ENCODE peak calls at places on chromosomes 2 and 18, in ten cellular contexts. X, Z, K, F, A, R, I, G, N and S are unnamed samples.
A peak's percentile ranks its signal among the peaks of the same experiment; 100 is the strongest.

GRCh38 chr18:5975111-5975622 is 79.8 kb upstream of the TMEM200C start:
- DNase-seq in X (no peak), Z (no peak), K (no peak), F (no peak), A (no peak), R (no peak), I (no peak), G (peak; percentile 83), N (peak; percentile 89), S (no peak)

GRCh38 chr2:75600418-75601088 is 39.8 kb upstream of the EVA1A start:
- DNase-seq in X (no peak), Z (no peak), K (no peak), F (no peak), A (no peak), R (no peak), I (no peak), G (no peak), N (peak; percentile 68), S (peak; percentile 68)

GRCh38 chr2:58497189-58497588 is 256.1 kb upstream of the FANCL start:
- DNase-seq in X (no peak), Z (no peak), K (no peak), F (no peak), A (peak; percentile 72), R (no peak), I (peak; percentile 62), G (peak; percentile 68), N (no peak), S (no peak)

GRCh38 chr18:58671941-58672565 is 788 bp downstream of the MALT1 start:
- DNase-seq in X (no peak), Z (peak; percentile 52), K (peak; percentile 45), F (no peak), A (no peak), R (no peak), I (peak; percentile 8), G (peak; percentile 73), N (peak; percentile 36), S (no peak)

GRCh38 chr2:109209412-109209811 is 80.4 kb downstream of the SH3RF3 start:
- DNase-seq in X (no peak), Z (no peak), K (no peak), F (no peak), A (no peak), R (no peak), I (no peak), G (peak; percentile 92), N (peak; percentile 89), S (no peak)

GRCh38 chr2:174753038-174753633 is 11.1 kb downstream of the CHRNA1 start:
- DNase-seq in X (no peak), Z (no peak), K (no peak), F (no peak), A (no peak), R (no peak), I (no peak), G (no peak), N (no peak), S (no peak)

GRCh38 chr18:43279015-43279758 is 1.9 kb upstream of the SYT4 start:
- DNase-seq in X (no peak), Z (no peak), K (no peak), F (peak; percentile 8), A (peak; percentile 62), R (no peak), I (peak; percentile 65), G (peak; percentile 7), N (no peak), S (no peak)

GRCh38 chr2:32775954-32776353 is 148.1 kb downstream of the TTC27 start:
- DNase-seq in X (no peak), Z (no peak), K (no peak), F (no peak), A (no peak), R (no peak), I (no peak), G (no peak), N (no peak), S (no peak)

GRCh38 chr18:42087876-42088275 is 132.8 kb downstream of the PIK3C3 start:
- DNase-seq in X (no peak), Z (no peak), K (no peak), F (no peak), A (no peak), R (no peak), I (no peak), G (no peak), N (no peak), S (no peak)

GRCh38 chr18:42086288-42086687 is 131.3 kb downstream of the PIK3C3 start:
- DNase-seq in X (no peak), Z (no peak), K (no peak), F (peak; percentile 0), A (no peak), R (no peak), I (no peak), G (no peak), N (peak; percentile 49), S (no peak)

GRCh38 chr18:42078711-42079110 is 123.7 kb downstream of the PIK3C3 start:
- DNase-seq in X (no peak), Z (no peak), K (no peak), F (no peak), A (no peak), R (no peak), I (no peak), G (no peak), N (peak; percentile 64), S (no peak)

GRCh38 chr18:42087195-42087594 is 132.2 kb downstream of the PIK3C3 start:
- DNase-seq in X (no peak), Z (no peak), K (no peak), F (no peak), A (no peak), R (no peak), I (no peak), G (no peak), N (no peak), S (no peak)

DNA sequence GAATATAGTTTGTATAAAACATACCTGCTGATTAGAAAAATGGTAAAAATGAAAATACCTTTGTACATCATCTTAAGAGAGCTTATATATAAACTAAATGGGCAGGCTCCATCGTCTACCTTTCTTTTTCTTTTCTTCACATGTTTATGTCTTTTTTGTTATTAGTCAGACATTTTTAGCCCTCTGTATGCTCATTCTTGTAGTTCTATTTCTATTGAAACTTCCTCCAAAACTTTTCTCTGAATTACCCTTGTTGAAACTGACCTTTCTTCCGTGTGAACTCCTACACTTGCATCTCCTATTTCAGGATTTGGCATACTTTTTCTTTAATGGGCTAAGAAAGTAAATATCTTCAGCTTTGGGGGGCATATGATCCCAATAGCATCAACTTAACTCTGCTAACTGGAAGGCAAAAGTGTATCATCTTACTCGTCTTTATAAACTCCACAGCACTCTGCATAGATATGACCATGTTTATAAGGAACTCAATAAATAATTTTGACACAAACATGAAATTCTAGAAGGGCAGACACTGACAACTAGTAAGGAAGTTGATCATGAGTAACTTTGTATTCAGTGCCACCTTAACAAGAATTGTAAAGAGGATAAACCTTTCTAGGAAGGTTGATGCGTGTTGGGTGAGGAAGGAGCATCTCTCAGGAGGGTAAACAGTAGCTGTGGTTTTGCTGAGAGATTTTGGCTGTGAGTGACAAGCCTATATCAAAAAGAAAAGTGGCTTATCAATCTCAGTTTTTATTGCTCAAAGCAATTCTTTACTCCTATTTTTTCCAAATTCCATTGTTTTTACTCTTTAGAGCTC is 127.6 kb downstream of the PIK3C3 start:
- DNase-seq in X (no peak), Z (no peak), K (no peak), F (no peak), A (no peak), R (no peak), I (no peak), G (no peak), N (no peak), S (no peak)
- H3K36me3 ChIP-seq in X (peaks cover 40% of the 10 kb centered on the region), Z (peaks cover 7% of the 10 kb centered on the region), K (peaks cover 60% of the 10 kb centered on the region), F (no peaks in the 10 kb centered on the region), A (peaks cover 10% of the 10 kb centered on the region), R (peaks cover 20% of the 10 kb centered on the region), I (peaks cover 4% of the 10 kb centered on the region), G (peaks cover 32% of the 10 kb centered on the region), N (peaks cover 2% of the 10 kb centered on the region), S (no peaks in the 10 kb centered on the region)

GRCh38 chr2:26504002-26504401 is 26.1 kb upstream of the OTOF start:
- DNase-seq in X (no peak), Z (no peak), K (peak; percentile 17), F (no peak), A (no peak), R (no peak), I (no peak), G (no peak), N (no peak), S (no peak)
- H3K4me1 ChIP-seq in X (peaks cover 12% of the 10 kb centered on the region), Z (peaks cover 11% of the 10 kb centered on the region), K (no peaks in the 10 kb centered on the region), F (no peaks in the 10 kb centered on the region), A (peaks cover 10% of the 10 kb centered on the region), R (peaks cover 10% of the 10 kb centered on the region), I (peaks cover 4% of the 10 kb centered on the region), G (no peaks in the 10 kb centered on the region), N (no peaks in the 10 kb centered on the region), S (no peaks in the 10 kb centered on the region)

DNA sequence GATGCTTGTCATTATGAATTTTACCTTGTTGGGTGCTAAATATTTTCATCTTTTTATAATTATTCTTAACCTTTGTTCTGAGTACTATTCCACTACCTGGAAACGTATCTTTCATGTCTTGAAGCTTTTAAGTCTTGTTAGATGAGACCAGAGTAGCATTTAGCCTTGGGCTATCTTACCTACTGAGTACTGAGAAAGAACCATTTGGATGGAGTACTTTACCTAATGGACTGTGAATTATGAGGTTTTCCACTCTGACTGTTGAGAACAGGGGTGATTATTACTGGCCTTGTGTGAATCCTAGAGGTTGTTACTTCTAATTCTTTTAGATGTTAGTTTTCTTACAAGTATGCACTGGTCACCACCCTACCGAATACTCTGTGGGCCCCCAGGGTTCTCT is 63.5 kb downstream of the CCDC102B start:
- DNase-seq in X (no peak), Z (no peak), K (no peak), F (no peak), A (no peak), R (no peak), I (no peak), G (no peak), N (no peak), S (no peak)
- H3K36me3 ChIP-seq in X (no peaks in the 10 kb centered on the region), Z (no peaks in the 10 kb centered on the region), K (no peaks in the 10 kb centered on the region), F (no peaks in the 10 kb centered on the region), A (no peaks in the 10 kb centered on the region), R (no peaks in the 10 kb centered on the region), I (no peaks in the 10 kb centered on the region), G (no peaks in the 10 kb centered on the region), N (no peaks in the 10 kb centered on the region), S (no peaks in the 10 kb centered on the region)

DNA sequence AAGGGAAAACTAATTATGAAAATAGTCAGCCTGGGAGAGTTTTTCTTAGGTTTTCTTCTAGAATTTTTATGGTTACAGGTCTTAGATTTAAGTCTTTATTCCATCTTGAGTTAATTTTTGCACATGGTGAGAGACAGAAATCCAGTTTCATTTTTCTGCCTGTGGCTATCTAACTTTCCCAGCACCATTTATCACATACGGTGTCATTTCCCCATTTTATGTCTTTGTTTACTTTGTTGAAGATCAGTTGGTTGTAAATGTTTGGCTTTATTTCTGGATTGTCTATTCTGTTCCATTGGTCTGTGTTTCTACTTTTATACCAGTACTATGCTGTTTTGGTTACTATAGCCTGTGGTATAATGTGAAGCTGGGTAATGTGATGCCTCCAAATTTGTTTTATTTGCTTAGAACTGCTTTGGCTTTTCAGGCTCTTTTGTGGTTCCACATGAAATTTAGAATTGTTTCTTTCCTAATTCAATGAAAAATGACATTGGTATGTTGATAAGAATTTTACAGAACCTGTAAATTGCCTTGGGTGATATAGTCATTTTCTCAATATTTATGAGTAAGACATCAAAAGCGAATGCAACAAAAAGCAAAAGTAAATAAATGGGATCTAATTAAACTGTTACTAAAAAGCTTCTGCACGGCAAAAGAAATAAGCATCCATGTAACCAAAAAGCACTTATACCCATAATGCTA is 146.1 kb upstream of the NOL4 start:
- DNase-seq in X (no peak), Z (no peak), K (no peak), F (no peak), A (no peak), R (no peak), I (no peak), G (no peak), N (no peak), S (no peak)
- H3K4me1 ChIP-seq in X (no peaks in the 10 kb centered on the region), Z (no peaks in the 10 kb centered on the region), K (no peaks in the 10 kb centered on the region), F (no peaks in the 10 kb centered on the region), A (no peaks in the 10 kb centered on the region), R (no peaks in the 10 kb centered on the region), I (no peaks in the 10 kb centered on the region), G (no peaks in the 10 kb centered on the region), N (no peaks in the 10 kb centered on the region), S (no peaks in the 10 kb centered on the region)